ENCODE peak calls at places on chromosome 18, in six cellular contexts. One of them, this sample, is unnamed.
A peak's percentile ranks its signal among the peaks of the same experiment; 100 is the strongest.

GRCh38 chr18:8996771-8997432 is 105.6 kb upstream of the NDUFV2 start:
- DNase-seq in HCT116: no peak
- DNase-seq in Peyer's patch: no peak
- DNase-seq in prostate gland: no peak
- DNase-seq in body of pancreas: no peak
- DNase-seq in spleen: no peak
- DNase-seq in this sample: no peak

GRCh38 chr18:8858888-8859511 is 153.6 kb downstream of the MTCL1 start:
- DNase-seq in Peyer's patch: no peak
- DNase-seq in prostate gland: no peak
- DNase-seq in spleen: no peak
- DNase-seq in HCT116: no peak
- DNase-seq in body of pancreas: no peak
- DNase-seq in this sample: peak; percentile 68

GRCh38 chr18:25136416-25137132 is 215.4 kb downstream of the ZNF521 start:
- DNase-seq in body of pancreas: no peak
- DNase-seq in spleen: no peak
- DNase-seq in HCT116: no peak
- DNase-seq in prostate gland: no peak
- DNase-seq in Peyer's patch: no peak
- DNase-seq in this sample: no peak

GRCh38 chr18:79911871-79912270 is 39.6 kb downstream of the SLC66A2 start:
- DNase-seq in body of pancreas: no peak
- DNase-seq in spleen: peak; percentile 39
- DNase-seq in prostate gland: no peak
- DNase-seq in HCT116: no peak
- DNase-seq in Peyer's patch: no peak
- DNase-seq in this sample: no peak

GRCh38 chr18:48539406-48540328 is 836 bp downstream of the CTIF start:
- DNase-seq in spleen: peak; percentile 87
- DNase-seq in HCT116: no peak
- DNase-seq in Peyer's patch: peak; percentile 18
- DNase-seq in prostate gland: no peak
- DNase-seq in body of pancreas: peak; percentile 41
- DNase-seq in this sample: no peak

GRCh38 chr18:22337311-22337710 is 80.4 kb downstream of the CTAGE1 start:
- DNase-seq in prostate gland: no peak
- DNase-seq in spleen: no peak
- DNase-seq in HCT116: no peak
- DNase-seq in body of pancreas: no peak
- DNase-seq in Peyer's patch: no peak
- DNase-seq in this sample: no peak

GRCh38 chr18:66603941-66604627 is at the start of gene CDH19:
- DNase-seq in HCT116: no peak
- DNase-seq in Peyer's patch: no peak
- DNase-seq in spleen: no peak
- DNase-seq in body of pancreas: no peak
- DNase-seq in prostate gland: no peak
- DNase-seq in this sample: no peak

GRCh38 chr18:35039633-35040032 is 1.6 kb upstream of the MAPRE2 start:
- DNase-seq in prostate gland: no peak
- DNase-seq in spleen: no peak
- DNase-seq in HCT116: no peak
- DNase-seq in body of pancreas: no peak
- DNase-seq in Peyer's patch: no peak
- DNase-seq in this sample: no peak

GRCh38 chr18:48997985-48998831 is 47.4 kb upstream of the SMAD7 start:
- DNase-seq in HCT116: peak; percentile 91
- DNase-seq in body of pancreas: peak; percentile 73
- DNase-seq in prostate gland: no peak
- DNase-seq in spleen: peak; percentile 71
- DNase-seq in Peyer's patch: no peak
- DNase-seq in this sample: peak; percentile 75

GRCh38 chr18:74775239-74775638 is 177.6 kb downstream of the ZNF407 start:
- DNase-seq in HCT116: no peak
- DNase-seq in body of pancreas: no peak
- DNase-seq in Peyer's patch: no peak
- DNase-seq in spleen: no peak
- DNase-seq in prostate gland: no peak
- DNase-seq in this sample: no peak

GRCh38 chr18:58766164-58766563 is 94.9 kb downstream of the MALT1 start:
- DNase-seq in Peyer's patch: no peak
- DNase-seq in HCT116: no peak
- DNase-seq in spleen: no peak
- DNase-seq in body of pancreas: no peak
- DNase-seq in prostate gland: no peak
- DNase-seq in this sample: no peak

GRCh38 chr18:59228361-59228760 is 8.4 kb downstream of the GRP start:
- DNase-seq in body of pancreas: no peak
- DNase-seq in prostate gland: no peak
- DNase-seq in Peyer's patch: no peak
- DNase-seq in spleen: no peak
- DNase-seq in HCT116: no peak
- DNase-seq in this sample: no peak

GRCh38 chr18:59041296-59041695 is 98.4 kb upstream of the SEC11C start:
- DNase-seq in Peyer's patch: no peak
- DNase-seq in prostate gland: no peak
- DNase-seq in HCT116: no peak
- DNase-seq in body of pancreas: no peak
- DNase-seq in spleen: peak; percentile 53
- DNase-seq in this sample: no peak

GRCh38 chr18:657311-657997 is at the start of gene TYMS:
- DNase-seq in spleen: peak; percentile 82
- DNase-seq in HCT116: peak; percentile 63
- DNase-seq in body of pancreas: peak; percentile 50
- DNase-seq in Peyer's patch: no peak
- DNase-seq in prostate gland: peak; percentile 17
- DNase-seq in this sample: peak; percentile 75

GRCh38 chr18:44536041-44536440 is 144.6 kb upstream of the SETBP1 start:
- DNase-seq in Peyer's patch: no peak
- DNase-seq in prostate gland: no peak
- DNase-seq in spleen: no peak
- DNase-seq in body of pancreas: no peak
- DNase-seq in HCT116: no peak
- DNase-seq in this sample: no peak

GRCh38 chr18:68438983-68439382 is 275.9 kb downstream of the TMX3 start:
- DNase-seq in spleen: no peak
- DNase-seq in body of pancreas: peak; percentile 5
- DNase-seq in prostate gland: no peak
- DNase-seq in Peyer's patch: no peak
- DNase-seq in HCT116: no peak
- DNase-seq in this sample: no peak

GRCh38 chr18:8699126-8699525 is 6.2 kb upstream of the MTCL1 start:
- DNase-seq in HCT116: no peak
- DNase-seq in Peyer's patch: no peak
- DNase-seq in spleen: no peak
- DNase-seq in prostate gland: no peak
- DNase-seq in body of pancreas: no peak
- DNase-seq in this sample: no peak

GRCh38 chr18:12520442-12520992 is 112.8 kb downstream of the PRELID3A start:
- DNase-seq in prostate gland: no peak
- DNase-seq in spleen: no peak
- DNase-seq in HCT116: no peak
- DNase-seq in body of pancreas: no peak
- DNase-seq in Peyer's patch: no peak
- DNase-seq in this sample: no peak

GRCh38 chr18:48913201-48913600 is 37.6 kb downstream of the SMAD7 start:
- DNase-seq in body of pancreas: no peak
- DNase-seq in spleen: peak; percentile 81
- DNase-seq in HCT116: no peak
- DNase-seq in prostate gland: no peak
- DNase-seq in Peyer's patch: peak; percentile 48
- DNase-seq in this sample: no peak

GRCh38 chr18:12645751-12646203 is 12.1 kb downstream of the SPIRE1 start:
- DNase-seq in spleen: no peak
- DNase-seq in Peyer's patch: no peak
- DNase-seq in prostate gland: peak; percentile 31
- DNase-seq in HCT116: no peak
- DNase-seq in body of pancreas: peak; percentile 17
- DNase-seq in this sample: no peak

GRCh38 chr18:48815182-48815520 is 135.6 kb downstream of the SMAD7 start:
- DNase-seq in Peyer's patch: peak; percentile 12
- DNase-seq in body of pancreas: no peak
- DNase-seq in HCT116: no peak
- DNase-seq in spleen: no peak
- DNase-seq in prostate gland: no peak
- DNase-seq in this sample: no peak

GRCh38 chr18:48889115-48889941 is 61.4 kb downstream of the SMAD7 start:
- DNase-seq in body of pancreas: peak; percentile 32
- DNase-seq in prostate gland: no peak
- DNase-seq in Peyer's patch: no peak
- DNase-seq in HCT116: no peak
- DNase-seq in spleen: peak; percentile 70
- DNase-seq in this sample: no peak

GRCh38 chr18:57630002-57630758 is 8.5 kb upstream of the NARS1 start:
- DNase-seq in HCT116: peak; percentile 89
- DNase-seq in spleen: peak; percentile 99
- DNase-seq in body of pancreas: peak; percentile 97
- DNase-seq in Peyer's patch: peak; percentile 98
- DNase-seq in prostate gland: peak; percentile 98
- DNase-seq in this sample: peak; percentile 74
- TF ChIP-seq POLR2A in HCT116: peak; percentile 63
- TF ChIP-seq POLR2A in spleen: no peak
- TF ChIP-seq POLR2A in body of pancreas: peak; percentile 45
- TF ChIP-seq POLR2A in Peyer's patch: peak; percentile 54
- TF ChIP-seq POLR2A in prostate gland: no peak
- TF ChIP-seq POLR2A in this sample: peak; percentile 11

GRCh38 chr18:36531636-36532035 is 234.1 kb downstream of the FHOD3 start:
- DNase-seq in body of pancreas: no peak
- DNase-seq in prostate gland: no peak
- DNase-seq in HCT116: no peak
- DNase-seq in spleen: no peak
- DNase-seq in Peyer's patch: no peak
- DNase-seq in this sample: no peak
- TF ChIP-seq POLR2A in body of pancreas: no peak
- TF ChIP-seq POLR2A in prostate gland: no peak
- TF ChIP-seq POLR2A in HCT116: no peak
- TF ChIP-seq POLR2A in spleen: no peak
- TF ChIP-seq POLR2A in Peyer's patch: no peak
- TF ChIP-seq POLR2A in this sample: no peak

GRCh38 chr18:3014501-3015202 is 1.7 kb upstream of the LPIN2 start:
- DNase-seq in body of pancreas: no peak
- DNase-seq in prostate gland: no peak
- DNase-seq in spleen: no peak
- DNase-seq in Peyer's patch: no peak
- DNase-seq in HCT116: no peak
- DNase-seq in this sample: no peak

GRCh38 chr18:3012306-3012919 is 531 bp downstream of the LPIN2 start:
- DNase-seq in spleen: peak; percentile 93
- DNase-seq in HCT116: no peak
- DNase-seq in body of pancreas: peak; percentile 32
- DNase-seq in prostate gland: peak; percentile 41
- DNase-seq in Peyer's patch: peak; percentile 54
- DNase-seq in this sample: peak; percentile 43

GRCh38 chr18:3015851-3016250 is 2.9 kb upstream of the LPIN2 start:
- DNase-seq in prostate gland: no peak
- DNase-seq in HCT116: no peak
- DNase-seq in body of pancreas: no peak
- DNase-seq in Peyer's patch: no peak
- DNase-seq in spleen: no peak
- DNase-seq in this sample: no peak

GRCh38 chr18:3015203-3015590 is 2.3 kb upstream of the LPIN2 start:
- DNase-seq in Peyer's patch: no peak
- DNase-seq in HCT116: peak; percentile 61
- DNase-seq in spleen: no peak
- DNase-seq in body of pancreas: no peak
- DNase-seq in prostate gland: no peak
- DNase-seq in this sample: peak; percentile 63

GRCh38 chr18:3012920-3013810 is at the start of gene LPIN2:
- DNase-seq in HCT116: peak; percentile 87
- DNase-seq in spleen: peak; percentile 100
- DNase-seq in Peyer's patch: peak; percentile 96
- DNase-seq in prostate gland: peak; percentile 95
- DNase-seq in body of pancreas: peak; percentile 99
- DNase-seq in this sample: peak; percentile 81
- TF ChIP-seq POLR2A in HCT116: peak; percentile 38
- TF ChIP-seq POLR2A in spleen: no peak
- TF ChIP-seq POLR2A in Peyer's patch: no peak
- TF ChIP-seq POLR2A in prostate gland: peak; percentile 44
- TF ChIP-seq POLR2A in body of pancreas: peak; percentile 69
- TF ChIP-seq POLR2A in this sample: peak; percentile 48

GRCh38 chr18:78765142-78765541 is 214.5 kb upstream of the SALL3 start:
- DNase-seq in HCT116: no peak
- DNase-seq in spleen: no peak
- DNase-seq in Peyer's patch: no peak
- DNase-seq in prostate gland: no peak
- DNase-seq in body of pancreas: no peak
- DNase-seq in this sample: no peak

GRCh38 chr18:78766651-78767533 is 212.7 kb upstream of the SALL3 start:
- DNase-seq in prostate gland: no peak
- DNase-seq in Peyer's patch: no peak
- DNase-seq in spleen: no peak
- DNase-seq in body of pancreas: no peak
- DNase-seq in HCT116: no peak
- DNase-seq in this sample: no peak

GRCh38 chr18:78762753-78763152 is 216.9 kb upstream of the SALL3 start:
- DNase-seq in prostate gland: no peak
- DNase-seq in body of pancreas: no peak
- DNase-seq in Peyer's patch: no peak
- DNase-seq in spleen: peak; percentile 10
- DNase-seq in HCT116: no peak
- DNase-seq in this sample: no peak

GRCh38 chr18:78765637-78766281 is 213.9 kb upstream of the SALL3 start:
- DNase-seq in prostate gland: no peak
- DNase-seq in body of pancreas: no peak
- DNase-seq in Peyer's patch: no peak
- DNase-seq in HCT116: no peak
- DNase-seq in spleen: no peak
- DNase-seq in this sample: no peak

GRCh38 chr18:78764544-78764943 is 215.1 kb upstream of the SALL3 start:
- DNase-seq in HCT116: no peak
- DNase-seq in spleen: no peak
- DNase-seq in prostate gland: no peak
- DNase-seq in Peyer's patch: no peak
- DNase-seq in body of pancreas: no peak
- DNase-seq in this sample: no peak
- TF ChIP-seq POLR2A in HCT116: no peak
- TF ChIP-seq POLR2A in spleen: no peak
- TF ChIP-seq POLR2A in prostate gland: no peak
- TF ChIP-seq POLR2A in Peyer's patch: no peak
- TF ChIP-seq POLR2A in body of pancreas: no peak
- TF ChIP-seq POLR2A in this sample: no peak

DNA sequence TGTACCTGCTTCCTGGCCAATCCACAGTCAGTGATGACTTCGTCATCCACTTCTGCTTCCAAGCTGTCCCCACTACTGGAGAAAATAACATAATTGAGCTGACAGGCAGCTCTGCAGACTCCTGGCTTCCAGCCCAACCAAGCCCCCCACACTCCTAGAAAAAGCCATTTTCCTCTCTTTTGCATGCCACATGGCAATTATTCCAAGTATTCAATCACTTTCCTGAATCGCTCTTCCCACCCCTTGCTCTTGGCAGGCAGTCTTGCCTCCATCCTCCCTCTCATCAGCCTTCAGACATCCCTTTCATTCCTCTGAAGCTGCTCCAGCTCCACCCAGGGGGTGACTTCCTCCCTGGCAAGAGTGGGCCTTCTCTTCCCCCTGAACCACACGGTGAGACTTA is 14.3 kb upstream of the ST8SIA5 start:
- DNase-seq in spleen: no peak
- DNase-seq in body of pancreas: no peak
- DNase-seq in Peyer's patch: no peak
- DNase-seq in prostate gland: no peak
- DNase-seq in HCT116: no peak
- DNase-seq in this sample: no peak
- TF ChIP-seq POLR2A in spleen: no peak
- TF ChIP-seq POLR2A in body of pancreas: no peak
- TF ChIP-seq POLR2A in Peyer's patch: no peak
- TF ChIP-seq POLR2A in prostate gland: no peak
- TF ChIP-seq POLR2A in HCT116: no peak
- TF ChIP-seq POLR2A in this sample: no peak

This sample was measured in H54.